ENCODE peak calls at places on chromosomes 4 and X, in six cellular contexts. I, O, P, V, H and M are unnamed samples.

GRCh38 chr4:74583066-74583700 is 138.2 kb downstream of the AREG start:
- DNase-seq in I (no peak), O (no peak), P (no peak), V (no peak), H (no peak), M (no peak)

GRCh38 chr4:131603705-131604104 is 1545.4 kb upstream of the PCDH10 start:
- DNase-seq in I (no peak), O (no peak), P (no peak), V (no peak), H (no peak), M (no peak)

GRCh38 chrX:134821901-134822300 is 163.6 kb upstream of the PLAC1 start:
- DNase-seq in I (no peak), O (no peak), P (no peak), V (no peak), H (no peak), M (no peak)

GRCh38 chrX:56995271-56995994 is at the start of gene SPIN3:
- DNase-seq in I (peak; percentile 66), O (peak; percentile 86), P (no peak), V (peak; percentile 77), H (peak; percentile 79), M (peak; percentile 87)

GRCh38 chr4:87910795-87911194 is 64.7 kb upstream of the SPP1 start:
- DNase-seq in I (no peak), O (no peak), P (no peak), V (no peak), H (no peak), M (no peak)

GRCh38 chr4:102616661-102617060 is 115.5 kb downstream of the NFKB1 start:
- DNase-seq in I (no peak), O (no peak), P (peak; percentile 35), V (no peak), H (no peak), M (no peak)

GRCh38 chr4:150387983-150388382 is 194.0 kb upstream of the MAB21L2 start:
- DNase-seq in I (no peak), O (no peak), P (no peak), V (no peak), H (no peak), M (no peak)

GRCh38 chr4:40446785-40447184 is 111.7 kb downstream of the CHRNA9 start:
- DNase-seq in I (no peak), O (no peak), P (no peak), V (no peak), H (peak; percentile 57), M (no peak)

GRCh38 chr4:113069212-113069892 is 19.9 kb downstream of the ANK2 start:
- DNase-seq in I (no peak), O (no peak), P (no peak), V (no peak), H (no peak), M (no peak)

GRCh38 chrX:10648608-10649007 is 28.2 kb upstream of the MID1 start:
- DNase-seq in I (no peak), O (no peak), P (no peak), V (no peak), H (no peak), M (no peak)

GRCh38 chr4:73735231-73735630 is 5.1 kb upstream of the CXCL8 start:
- DNase-seq in I (no peak), O (no peak), P (no peak), V (no peak), H (no peak), M (no peak)

GRCh38 chr4:168848977-168849687 is 160.9 kb downstream of the CBR4 start:
- DNase-seq in I (no peak), O (no peak), P (no peak), V (no peak), H (no peak), M (no peak)

GRCh38 chr4:96305030-96305429 is 465.1 kb downstream of the PDHA2 start:
- DNase-seq in I (no peak), O (no peak), P (no peak), V (no peak), H (no peak), M (no peak)

GRCh38 chrX:100600340-100600739 is 15.6 kb downstream of the TNMD start:
- DNase-seq in I (no peak), O (no peak), P (no peak), V (no peak), H (no peak), M (no peak)

GRCh38 chr4:159171287-159171686 is 68.4 kb downstream of the RAPGEF2 start:
- DNase-seq in I (no peak), O (no peak), P (no peak), V (no peak), H (no peak), M (no peak)

GRCh38 chr4:186666750-186667149 is 56.9 kb downstream of the FAT1 start:
- DNase-seq in I (no peak), O (no peak), P (no peak), V (no peak), H (no peak), M (no peak)

GRCh38 chr4:35835893-35836292 is 408.4 kb downstream of the ARAP2 start:
- DNase-seq in I (no peak), O (no peak), P (no peak), V (no peak), H (no peak), M (no peak)

GRCh38 chrX:120769576-120770341 is 105.9 kb downstream of the CT47B1 start:
- DNase-seq in I (no peak), O (no peak), P (peak; percentile 12), V (no peak), H (peak; percentile 6), M (no peak)

GRCh38 chr4:55321707-55322264 is 24.3 kb upstream of the SRD5A3 start:
- DNase-seq in I (peak; percentile 76), O (no peak), P (peak; percentile 66), V (peak; percentile 73), H (peak; percentile 70), M (no peak)

GRCh38 chr4:36274158-36274557 is 7.3 kb upstream of the DTHD1 start:
- DNase-seq in I (no peak), O (no peak), P (no peak), V (no peak), H (no peak), M (no peak)

GRCh38 chrX:147981038-147981752 is at the start of gene FMR1NB:
- DNase-seq in I (no peak), O (no peak), P (no peak), V (no peak), H (no peak), M (no peak)

GRCh38 chr4:153142700-153143438 is 61.4 kb upstream of the TRIM2 start:
- DNase-seq in I (peak; percentile 35), O (no peak), P (peak; percentile 76), V (peak; percentile 62), H (peak; percentile 64), M (peak; percentile 80)

GRCh38 chr4:69057620-69058409 is 38.5 kb upstream of the UGT2B7 start:
- DNase-seq in I (no peak), O (no peak), P (no peak), V (no peak), H (no peak), M (no peak)

GRCh38 chr4:142201041-142201440 is 564.7 kb downstream of the IL15 start:
- DNase-seq in I (no peak), O (no peak), P (no peak), V (no peak), H (no peak), M (no peak)

GRCh38 chr4:74504212-74504611 is 59.3 kb downstream of the AREG start:
- DNase-seq in I (no peak), O (no peak), P (no peak), V (no peak), H (no peak), M (no peak)

GRCh38 chrX:155768036-155768769 is 112.9 kb upstream of the VAMP7 start:
- DNase-seq in I (no peak), O (peak; percentile 54), P (no peak), V (no peak), H (no peak), M (peak; percentile 27)

GRCh38 chrX:47452112-47452511 is 30.9 kb downstream of the ZNF41 start:
- DNase-seq in I (no peak), O (no peak), P (no peak), V (no peak), H (no peak), M (no peak)

GRCh38 chr4:41853973-41854372 is 81.3 kb upstream of the TMEM33 start:
- DNase-seq in I (no peak), O (no peak), P (no peak), V (no peak), H (no peak), M (no peak)
- H3K27me3 ChIP-seq in I (no peaks in the 10 kb centered on the region), O (peaks cover 5% of the 10 kb centered on the region), P (no peaks in the 10 kb centered on the region), V (no peaks in the 10 kb centered on the region), H (no peaks in the 10 kb centered on the region), M (peaks cover 9% of the 10 kb centered on the region)

GRCh38 chrX:69063486-69063885 is 101.8 kb downstream of the PJA1 start:
- DNase-seq in I (no peak), O (peak; percentile 46), P (no peak), V (no peak), H (no peak), M (no peak)

GRCh38 chrX:69065451-69065850 is 99.8 kb downstream of the PJA1 start:
- DNase-seq in I (no peak), O (peak; percentile 42), P (no peak), V (no peak), H (no peak), M (no peak)

GRCh38 chrX:69062493-69062892 is 102.8 kb downstream of the PJA1 start:
- DNase-seq in I (no peak), O (no peak), P (no peak), V (no peak), H (no peak), M (no peak)

GRCh38 chrX:69066021-69066757 is 99.1 kb downstream of the PJA1 start:
- DNase-seq in I (no peak), O (peak; percentile 51), P (no peak), V (no peak), H (no peak), M (no peak)

GRCh38 chrX:69060631-69061408 is 104.4 kb downstream of the PJA1 start:
- DNase-seq in I (peak; percentile 18), O (no peak), P (no peak), V (peak; percentile 38), H (peak; percentile 18), M (no peak)
- TF ChIP-seq CTCF in I (peak; percentile 62), O (peak; percentile 36), P (no peak), V (peak; percentile 44), H (no peak), M (peak; percentile 48)

DNA sequence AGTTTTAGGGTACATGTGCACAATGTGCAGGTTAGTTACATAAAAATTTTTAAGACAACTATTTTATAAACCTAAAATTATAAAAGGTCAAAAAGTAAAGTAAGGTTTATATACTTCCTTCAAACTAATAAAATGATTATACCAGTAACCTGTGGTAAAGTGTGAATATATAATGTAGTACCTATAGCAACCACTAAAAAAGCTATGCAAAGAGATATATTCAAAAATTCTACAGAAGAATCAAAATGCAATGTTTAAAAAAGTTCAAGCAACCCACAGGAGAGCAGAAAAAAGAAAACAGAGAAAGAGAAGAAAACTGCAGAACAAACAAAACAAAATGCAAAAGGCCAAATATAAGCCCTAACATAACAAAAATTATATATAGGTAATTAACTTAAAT is 379.5 kb upstream of the GALNTL6 start:
- DNase-seq in I (no peak), O (no peak), P (no peak), V (no peak), H (no peak), M (no peak)
- H3K27me3 ChIP-seq in I (no peaks in the 10 kb centered on the region), O (no peaks in the 10 kb centered on the region), P (no peaks in the 10 kb centered on the region), V (no peaks in the 10 kb centered on the region), H (no peaks in the 10 kb centered on the region), M (no peaks in the 10 kb centered on the region)

DNA sequence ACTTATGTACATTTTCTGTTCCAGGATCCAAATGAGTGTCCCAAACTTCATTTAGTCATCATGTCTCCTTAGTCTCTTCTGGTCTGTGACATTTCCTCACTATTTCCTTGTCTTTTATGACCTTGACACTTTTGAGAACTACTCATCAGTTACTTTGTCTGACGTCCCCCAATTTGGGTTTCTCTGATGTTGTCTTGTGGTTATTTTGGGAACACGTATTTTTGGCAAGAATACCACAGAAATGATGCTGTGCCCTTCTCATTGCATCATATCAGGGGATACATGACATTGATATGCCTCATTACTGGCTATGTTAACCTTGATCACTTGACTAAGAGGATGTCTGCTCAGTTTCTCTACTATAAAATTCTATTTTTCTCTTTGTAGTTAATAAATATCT is 308.8 kb downstream of the ZNF674 start:
- DNase-seq in I (no peak), O (no peak), P (no peak), V (no peak), H (no peak), M (no peak)
- TF ChIP-seq CTCF in I (no peak), O (no peak), P (no peak), V (no peak), H (no peak), M (no peak)